ENCODE peak calls at places on chromosome 18, in eight cellular contexts. U is stomach, Y is GM12878, E is prostate gland, T is endothelial cell of umbilical vein, G is H1, R is sigmoid colon, J is HCT116. B is an unnamed sample.

GRCh38 chr18:70289351-70290330 is 796 bp downstream of the SOCS6 start:
- DNase-seq in E (peak; percentile 11), U (peak; percentile 42), J (no peak), T (peak; percentile 51), G (no peak), R (no peak), Y (no peak), B (peak; percentile 49)

GRCh38 chr18:76823166-76823539 is 796 bp downstream of the ZNF236 start:
- DNase-seq in Y (no peak), G (no peak), R (no peak), J (no peak), U (no peak), E (no peak), T (no peak), B (peak; percentile 20)

GRCh38 chr18:7568426-7568825 is 1.3 kb downstream of the PTPRM start:
- DNase-seq in R (peak; percentile 71), T (peak; percentile 42), U (peak; percentile 28), J (no peak), E (peak; percentile 40), G (no peak), Y (no peak), B (peak; percentile 9)

GRCh38 chr18:59156316-59156715 is 16.6 kb downstream of the SEC11C start:
- DNase-seq in E (no peak), Y (no peak), U (no peak), J (no peak), T (no peak), G (no peak), R (no peak), B (no peak)

GRCh38 chr18:11872479-11873136 is 21.4 kb downstream of the CHMP1B start:
- DNase-seq in E (no peak), J (peak; percentile 36), G (no peak), R (no peak), T (peak; percentile 12), Y (no peak), U (peak; percentile 47), B (no peak)

GRCh38 chr18:11660691-11661090 is 28.4 kb upstream of the GNAL start:
- DNase-seq in J (no peak), G (no peak), T (no peak), E (no peak), R (no peak), Y (no peak), U (no peak), B (no peak)

GRCh38 chr18:58253871-58254270 is 209.8 kb downstream of the NEDD4L start:
- DNase-seq in T (no peak), E (no peak), R (no peak), J (no peak), Y (no peak), G (no peak), U (no peak), B (no peak)

GRCh38 chr18:63365909-63366269 is 1.1 kb downstream of the KDSR start:
- DNase-seq in R (no peak), U (no peak), J (no peak), T (no peak), G (no peak), Y (no peak), E (peak; percentile 5), B (peak; percentile 24)

GRCh38 chr18:41389936-41390667 is 564.9 kb upstream of the PIK3C3 start:
- DNase-seq in G (no peak), E (peak; percentile 11), U (no peak), Y (peak; percentile 21), J (no peak), T (no peak), R (no peak), B (no peak)

GRCh38 chr18:43866696-43867095 is 589.4 kb upstream of the SYT4 start:
- DNase-seq in R (no peak), T (no peak), G (no peak), E (no peak), Y (no peak), U (no peak), J (no peak), B (no peak)

GRCh38 chr18:80034852-80035406 is 695 bp downstream of the RBFA start:
- DNase-seq in R (no peak), T (peak; percentile 20), Y (no peak), J (no peak), G (no peak), E (no peak), U (no peak), B (no peak)

GRCh38 chr18:77057043-77057442 is 75.5 kb downstream of the MBP start:
- DNase-seq in J (no peak), U (no peak), E (no peak), Y (no peak), R (no peak), T (no peak), G (no peak), B (no peak)

GRCh38 chr18:24964213-24964612 is 387.8 kb downstream of the ZNF521 start:
- DNase-seq in R (no peak), Y (no peak), G (no peak), U (no peak), J (no peak), E (no peak), T (no peak), B (peak; percentile 22)

GRCh38 chr18:7480853-7481252 is 86.3 kb upstream of the PTPRM start:
- DNase-seq in R (no peak), E (no peak), U (no peak), G (no peak), T (no peak), Y (no peak), J (no peak), B (no peak)

GRCh38 chr18:4058179-4058578 is 396.9 kb downstream of the DLGAP1 start:
- DNase-seq in G (no peak), U (no peak), J (no peak), E (no peak), R (no peak), T (no peak), Y (no peak), B (no peak)

GRCh38 chr18:79570266-79571201 is 109.1 kb upstream of the CTDP1 start:
- DNase-seq in E (no peak), Y (no peak), T (no peak), R (peak; percentile 48), G (no peak), U (no peak), J (peak; percentile 73), B (peak; percentile 4)

GRCh38 chr18:3140342-3140741 is 79.4 kb downstream of the MYOM1 start:
- DNase-seq in T (no peak), J (no peak), G (no peak), E (no peak), R (no peak), U (no peak), Y (no peak), B (no peak)

GRCh38 chr18:7221424-7222155 is 9.3 kb upstream of the LRRC30 start:
- DNase-seq in R (no peak), G (peak; percentile 59), U (no peak), J (peak; percentile 16), E (peak; percentile 20), T (peak; percentile 69), Y (peak; percentile 4), B (peak; percentile 9)

GRCh38 chr18:67117804-67118203 is 398.7 kb downstream of the DSEL start:
- DNase-seq in J (no peak), T (no peak), E (no peak), Y (no peak), G (no peak), R (no peak), U (no peak), B (no peak)

GRCh38 chr18:48605408-48605845 is 66.6 kb downstream of the CTIF start:
- DNase-seq in T (peak; percentile 48), G (peak; percentile 50), U (no peak), J (peak; percentile 29), Y (peak; percentile 23), R (no peak), E (no peak), B (no peak)
- TF ChIP-seq CTCF in T (peak; percentile 45), G (peak; percentile 97), U (no peak), J (peak; percentile 95), Y (peak; percentile 43), R (no peak), E (no peak), B (no peak)

GRCh38 chr18:9137168-9138066 is 836 bp downstream of the ANKRD12 start:
- DNase-seq in J (peak; percentile 22), G (no peak), U (peak; percentile 66), E (peak; percentile 52), Y (no peak), T (peak; percentile 78), R (peak; percentile 81), B (peak; percentile 71)

GRCh38 chr18:9140984-9141383 is 4.4 kb downstream of the ANKRD12 start:
- DNase-seq in Y (no peak), T (no peak), E (no peak), U (no peak), G (no peak), J (no peak), R (no peak), B (no peak)

GRCh38 chr18:9140381-9140780 is 3.8 kb downstream of the ANKRD12 start:
- DNase-seq in J (no peak), Y (no peak), T (no peak), U (no peak), G (no peak), E (no peak), R (no peak), B (no peak)

GRCh38 chr18:9136315-9137141 is at the start of gene ANKRD12:
- DNase-seq in E (peak; percentile 96), U (peak; percentile 98), J (peak; percentile 89), Y (peak; percentile 89), T (peak; percentile 99), R (peak; percentile 99), G (peak; percentile 88), B (peak; percentile 99)

GRCh38 chr18:9139400-9140039 is 2.9 kb downstream of the ANKRD12 start:
- DNase-seq in R (no peak), J (no peak), E (no peak), T (peak; percentile 37), G (no peak), U (no peak), Y (no peak), B (no peak)
- H3K4me3 ChIP-seq in R (peak overlapping the region; percentile 73), J (no peak overlapping the region), E (no peak overlapping the region), T (peak overlapping the region; percentile 86), G (no peak overlapping the region), U (peak overlapping the region; percentile 9), Y (peak overlapping the region; percentile 70), B (no peak overlapping the region)

DNA sequence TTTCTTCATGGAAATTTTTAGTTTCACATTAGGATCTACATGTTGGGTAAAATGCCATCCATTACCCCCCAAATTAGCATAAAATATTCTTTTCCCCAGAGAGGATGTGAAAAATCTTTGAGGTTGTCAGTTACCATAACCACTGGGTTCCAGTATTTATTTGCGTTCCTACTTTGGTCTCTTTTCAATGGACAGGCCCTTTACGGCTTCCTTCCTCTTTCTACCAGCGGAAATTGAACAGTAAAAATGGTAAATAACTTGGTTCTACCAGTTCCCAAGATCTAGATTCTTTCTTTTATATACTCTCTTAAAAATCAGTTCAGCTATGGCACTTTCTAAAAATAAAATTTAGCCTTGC is 169.2 kb upstream of the APCDD1 start:
- DNase-seq in Y (peak; percentile 11), T (peak; percentile 69), U (no peak), J (no peak), E (no peak), R (no peak), G (no peak), B (no peak)
- TF ChIP-seq POLR2AphosphoS5 in Y (no peak), T (no peak), U (no peak), J (no peak), E (no peak), R (no peak), G (no peak), B (no peak)

DNA sequence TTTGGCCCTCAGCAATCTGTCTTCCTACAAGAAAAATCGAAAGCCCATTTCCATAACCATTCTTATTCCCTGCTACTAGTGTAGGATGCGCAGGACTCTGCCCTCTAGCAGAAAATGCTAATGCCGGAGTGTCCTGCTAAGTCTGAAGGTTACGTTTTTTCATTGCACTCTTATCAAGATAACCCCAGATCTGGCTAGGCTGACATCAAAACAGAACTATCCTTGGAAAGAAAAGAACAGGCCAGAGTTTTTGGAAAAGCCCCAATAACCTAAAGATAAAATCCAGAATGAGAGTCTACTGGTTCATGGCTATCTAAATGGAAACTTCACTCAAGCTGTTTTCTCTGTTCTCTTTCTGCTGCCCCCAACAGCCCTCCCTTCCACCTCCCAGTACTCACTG is 933 bp downstream of the RNF152 start:
- DNase-seq in G (no peak), E (no peak), J (no peak), T (peak; percentile 15), U (no peak), R (no peak), Y (no peak), B (no peak)
- TF ChIP-seq CTCF in G (no peak), E (no peak), J (no peak), T (no peak), U (no peak), R (no peak), Y (no peak), B (no peak)

B was measured in transverse colon.